ENCODE peak calls at places on chromosomes 13 and 19, in ten cellular contexts. One of them, this sample, is unnamed.

GRCh38 chr19:30070198-30070969 is 128.3 kb downstream of the URI1 start:
- DNase-seq in frontal cortex: no peak
- DNase-seq in RWPE1: no peak
- DNase-seq in T-helper 2 cell: no peak
- DNase-seq in body of pancreas: no peak
- DNase-seq in fibroblast of gingiva: no peak
- DNase-seq in C1 segment of cervical spinal cord: no peak
- DNase-seq in midbrain: no peak
- DNase-seq in NCI-H1436 treated with DMSO at 0.1 percent for 48 hours: no peak
- DNase-seq in T-helper 1 cell: no peak
- DNase-seq in this sample: no peak

GRCh38 chr19:14432817-14433453 is at the start of gene PKN1:
- DNase-seq in frontal cortex: peak
- DNase-seq in RWPE1: peak
- DNase-seq in T-helper 2 cell: peak
- DNase-seq in body of pancreas: peak
- DNase-seq in fibroblast of gingiva: no peak
- DNase-seq in C1 segment of cervical spinal cord: peak
- DNase-seq in midbrain: peak
- DNase-seq in NCI-H1436 treated with DMSO at 0.1 percent for 48 hours: no peak
- DNase-seq in T-helper 1 cell: peak
- DNase-seq in this sample: no peak

GRCh38 chr19:5445667-5446066 is 9.6 kb upstream of the ZNRF4 start:
- DNase-seq in frontal cortex: no peak
- DNase-seq in RWPE1: peak
- DNase-seq in T-helper 2 cell: no peak
- DNase-seq in body of pancreas: no peak
- DNase-seq in fibroblast of gingiva: no peak
- DNase-seq in C1 segment of cervical spinal cord: no peak
- DNase-seq in midbrain: no peak
- DNase-seq in NCI-H1436 treated with DMSO at 0.1 percent for 48 hours: no peak
- DNase-seq in T-helper 1 cell: no peak
- DNase-seq in this sample: no peak

GRCh38 chr13:76837811-76838210 is 48.4 kb downstream of the KCTD12 start:
- DNase-seq in frontal cortex: no peak
- DNase-seq in RWPE1: no peak
- DNase-seq in T-helper 2 cell: no peak
- DNase-seq in body of pancreas: no peak
- DNase-seq in fibroblast of gingiva: peak
- DNase-seq in C1 segment of cervical spinal cord: no peak
- DNase-seq in midbrain: no peak
- DNase-seq in NCI-H1436 treated with DMSO at 0.1 percent for 48 hours: no peak
- DNase-seq in T-helper 1 cell: no peak
- DNase-seq in this sample: no peak

GRCh38 chr19:29855087-29855486 is 43.3 kb downstream of the CCNE1 start:
- DNase-seq in frontal cortex: no peak
- DNase-seq in RWPE1: no peak
- DNase-seq in T-helper 2 cell: no peak
- DNase-seq in body of pancreas: no peak
- DNase-seq in fibroblast of gingiva: no peak
- DNase-seq in C1 segment of cervical spinal cord: no peak
- DNase-seq in midbrain: no peak
- DNase-seq in NCI-H1436 treated with DMSO at 0.1 percent for 48 hours: no peak
- DNase-seq in T-helper 1 cell: no peak
- DNase-seq in this sample: no peak

GRCh38 chr19:40231544-40232424 is 5.3 kb upstream of the CCNP start:
- DNase-seq in frontal cortex: no peak
- DNase-seq in RWPE1: no peak
- DNase-seq in T-helper 2 cell: no peak
- DNase-seq in body of pancreas: no peak
- DNase-seq in fibroblast of gingiva: no peak
- DNase-seq in C1 segment of cervical spinal cord: no peak
- DNase-seq in midbrain: no peak
- DNase-seq in NCI-H1436 treated with DMSO at 0.1 percent for 48 hours: no peak
- DNase-seq in T-helper 1 cell: no peak
- DNase-seq in this sample: no peak

GRCh38 chr13:73300718-73301425 is 242.1 kb downstream of the KLF5 start:
- DNase-seq in frontal cortex: no peak
- DNase-seq in RWPE1: no peak
- DNase-seq in T-helper 2 cell: no peak
- DNase-seq in body of pancreas: no peak
- DNase-seq in fibroblast of gingiva: no peak
- DNase-seq in C1 segment of cervical spinal cord: no peak
- DNase-seq in midbrain: no peak
- DNase-seq in NCI-H1436 treated with DMSO at 0.1 percent for 48 hours: no peak
- DNase-seq in T-helper 1 cell: no peak
- DNase-seq in this sample: no peak

GRCh38 chr13:105428816-105429215 is 1106.6 kb downstream of the EFNB2 start:
- DNase-seq in frontal cortex: no peak
- DNase-seq in RWPE1: no peak
- DNase-seq in T-helper 2 cell: no peak
- DNase-seq in body of pancreas: no peak
- DNase-seq in fibroblast of gingiva: no peak
- DNase-seq in C1 segment of cervical spinal cord: no peak
- DNase-seq in midbrain: no peak
- DNase-seq in NCI-H1436 treated with DMSO at 0.1 percent for 48 hours: no peak
- DNase-seq in T-helper 1 cell: no peak
- DNase-seq in this sample: no peak

GRCh38 chr19:45769821-45770191 is 754 bp upstream of the SIX5 start:
- DNase-seq in frontal cortex: no peak
- DNase-seq in RWPE1: no peak
- DNase-seq in T-helper 2 cell: peak
- DNase-seq in body of pancreas: no peak
- DNase-seq in fibroblast of gingiva: peak
- DNase-seq in C1 segment of cervical spinal cord: peak
- DNase-seq in midbrain: peak
- DNase-seq in NCI-H1436 treated with DMSO at 0.1 percent for 48 hours: no peak
- DNase-seq in T-helper 1 cell: peak
- DNase-seq in this sample: no peak

GRCh38 chr13:112444001-112444311 is 67.8 kb downstream of the SPACA7 start:
- DNase-seq in frontal cortex: peak
- DNase-seq in RWPE1: peak
- DNase-seq in T-helper 2 cell: peak
- DNase-seq in body of pancreas: peak
- DNase-seq in fibroblast of gingiva: peak
- DNase-seq in C1 segment of cervical spinal cord: peak
- DNase-seq in midbrain: peak
- DNase-seq in NCI-H1436 treated with DMSO at 0.1 percent for 48 hours: peak
- DNase-seq in T-helper 1 cell: no peak
- DNase-seq in this sample: peak

GRCh38 chr13:114269281-114269770 is 12.1 kb upstream of the UPF3A start:
- DNase-seq in frontal cortex: no peak
- DNase-seq in RWPE1: no peak
- DNase-seq in T-helper 2 cell: no peak
- DNase-seq in body of pancreas: no peak
- DNase-seq in fibroblast of gingiva: no peak
- DNase-seq in C1 segment of cervical spinal cord: no peak
- DNase-seq in midbrain: no peak
- DNase-seq in NCI-H1436 treated with DMSO at 0.1 percent for 48 hours: no peak
- DNase-seq in T-helper 1 cell: no peak
- DNase-seq in this sample: no peak

GRCh38 chr19:19552811-19553210 is 14.7 kb downstream of the CILP2 start:
- DNase-seq in frontal cortex: no peak
- DNase-seq in RWPE1: peak
- DNase-seq in T-helper 2 cell: peak
- DNase-seq in body of pancreas: peak
- DNase-seq in fibroblast of gingiva: peak
- DNase-seq in C1 segment of cervical spinal cord: no peak
- DNase-seq in midbrain: no peak
- DNase-seq in NCI-H1436 treated with DMSO at 0.1 percent for 48 hours: no peak
- DNase-seq in T-helper 1 cell: no peak
- DNase-seq in this sample: peak

GRCh38 chr19:13742756-13743155 is 21.6 kb upstream of the MRI1 start:
- DNase-seq in frontal cortex: no peak
- DNase-seq in RWPE1: peak
- DNase-seq in T-helper 2 cell: no peak
- DNase-seq in body of pancreas: no peak
- DNase-seq in fibroblast of gingiva: no peak
- DNase-seq in C1 segment of cervical spinal cord: no peak
- DNase-seq in midbrain: no peak
- DNase-seq in NCI-H1436 treated with DMSO at 0.1 percent for 48 hours: no peak
- DNase-seq in T-helper 1 cell: no peak
- DNase-seq in this sample: no peak

GRCh38 chr13:39263033-39263432 is 224.8 kb downstream of the NHLRC3 start:
- DNase-seq in frontal cortex: peak
- DNase-seq in RWPE1: peak
- DNase-seq in T-helper 2 cell: peak
- DNase-seq in body of pancreas: peak
- DNase-seq in fibroblast of gingiva: peak
- DNase-seq in C1 segment of cervical spinal cord: peak
- DNase-seq in midbrain: peak
- DNase-seq in NCI-H1436 treated with DMSO at 0.1 percent for 48 hours: peak
- DNase-seq in T-helper 1 cell: no peak
- DNase-seq in this sample: peak

GRCh38 chr13:39815345-39816111 is 160.1 kb downstream of the COG6 start:
- DNase-seq in frontal cortex: no peak
- DNase-seq in RWPE1: no peak
- DNase-seq in T-helper 2 cell: no peak
- DNase-seq in body of pancreas: no peak
- DNase-seq in fibroblast of gingiva: no peak
- DNase-seq in C1 segment of cervical spinal cord: no peak
- DNase-seq in midbrain: no peak
- DNase-seq in NCI-H1436 treated with DMSO at 0.1 percent for 48 hours: no peak
- DNase-seq in T-helper 1 cell: no peak
- DNase-seq in this sample: no peak

GRCh38 chr13:69857188-69857821 is 250.3 kb upstream of the ATXN8OS start:
- DNase-seq in frontal cortex: no peak
- DNase-seq in RWPE1: peak
- DNase-seq in T-helper 2 cell: peak
- DNase-seq in body of pancreas: no peak
- DNase-seq in fibroblast of gingiva: no peak
- DNase-seq in C1 segment of cervical spinal cord: no peak
- DNase-seq in midbrain: peak
- DNase-seq in NCI-H1436 treated with DMSO at 0.1 percent for 48 hours: peak
- DNase-seq in T-helper 1 cell: no peak
- DNase-seq in this sample: no peak

This sample was measured in 8988T.